ENCODE peak calls at places on chromosomes 12 and 14, in five cellular contexts. V is K562, L is tibial artery, Y is esophagus squamous epithelium, J is right atrium auricular region. P is an unnamed sample. For H3K9me3, the result is how much of the 10 kb centered on the place peaks cover.

GRCh38 chr12:92464911-92465310 is 237.9 kb upstream of the PLEKHG7 start:
- DNase-seq in V (no peak), L (no peak), Y (no peak), J (no peak), P (no peak)

GRCh38 chr12:116066381-116067230 is 210.9 kb downstream of the MED13L start:
- DNase-seq in V (peak), L (peak), Y (no peak), J (no peak), P (no peak)

GRCh38 chr12:88733003-88733402 is 152.7 kb upstream of the KITLG start:
- DNase-seq in V (no peak), L (no peak), Y (no peak), J (no peak), P (no peak)

GRCh38 chr12:87196329-87196728 is 832.9 kb downstream of the C12orf50 start:
- DNase-seq in V (no peak), L (no peak), Y (no peak), J (no peak), P (no peak)

GRCh38 chr12:93896427-93896826 is 219.3 kb downstream of the CRADD start:
- DNase-seq in V (peak), L (no peak), Y (no peak), J (no peak), P (no peak)

GRCh38 chr14:37585971-37586759 is 8.9 kb downstream of the FOXA1 start:
- DNase-seq in V (no peak), L (no peak), Y (no peak), J (no peak), P (no peak)

GRCh38 chr12:52203126-52203921 is 11.5 kb upstream of the KRT80 start:
- DNase-seq in V (peak), L (peak), Y (no peak), J (peak), P (peak)

GRCh38 chr12:81888341-81888740 is 129.2 kb upstream of the PPFIA2 start:
- DNase-seq in V (no peak), L (no peak), Y (no peak), J (no peak), P (no peak)

GRCh38 chr14:92890830-92891598 is 31.9 kb upstream of the CHGA start:
- DNase-seq in V (no peak), L (no peak), Y (no peak), J (no peak), P (no peak)

GRCh38 chr12:71426648-71427047 is 12.9 kb upstream of the LGR5 start:
- DNase-seq in V (no peak), L (no peak), Y (no peak), J (no peak), P (no peak)

GRCh38 chr14:86766469-86766868 is 1226.5 kb downstream of the GALC start:
- DNase-seq in V (no peak), L (no peak), Y (no peak), J (no peak), P (no peak)

GRCh38 chr14:71441142-71441541 is 491.1 kb upstream of the RGS6 start:
- DNase-seq in V (no peak), L (no peak), Y (no peak), J (no peak), P (no peak)

GRCh38 chr12:3746758-3747157 is 6.2 kb downstream of the CRACR2A start:
- DNase-seq in V (no peak), L (no peak), Y (no peak), J (peak), P (no peak)

GRCh38 chr12:40752011-40752410 is 59.8 kb downstream of the CNTN1 start:
- DNase-seq in V (no peak), L (no peak), Y (no peak), J (no peak), P (no peak)

GRCh38 chr14:44564908-44565307 is 57.8 kb upstream of the FSCB start:
- DNase-seq in V (no peak), L (no peak), Y (no peak), J (no peak), P (no peak)

GRCh38 chr14:103641181-103641580 is 12.2 kb downstream of the KLC1 start:
- DNase-seq in V (no peak), L (no peak), Y (no peak), J (no peak), P (no peak)

DNA sequence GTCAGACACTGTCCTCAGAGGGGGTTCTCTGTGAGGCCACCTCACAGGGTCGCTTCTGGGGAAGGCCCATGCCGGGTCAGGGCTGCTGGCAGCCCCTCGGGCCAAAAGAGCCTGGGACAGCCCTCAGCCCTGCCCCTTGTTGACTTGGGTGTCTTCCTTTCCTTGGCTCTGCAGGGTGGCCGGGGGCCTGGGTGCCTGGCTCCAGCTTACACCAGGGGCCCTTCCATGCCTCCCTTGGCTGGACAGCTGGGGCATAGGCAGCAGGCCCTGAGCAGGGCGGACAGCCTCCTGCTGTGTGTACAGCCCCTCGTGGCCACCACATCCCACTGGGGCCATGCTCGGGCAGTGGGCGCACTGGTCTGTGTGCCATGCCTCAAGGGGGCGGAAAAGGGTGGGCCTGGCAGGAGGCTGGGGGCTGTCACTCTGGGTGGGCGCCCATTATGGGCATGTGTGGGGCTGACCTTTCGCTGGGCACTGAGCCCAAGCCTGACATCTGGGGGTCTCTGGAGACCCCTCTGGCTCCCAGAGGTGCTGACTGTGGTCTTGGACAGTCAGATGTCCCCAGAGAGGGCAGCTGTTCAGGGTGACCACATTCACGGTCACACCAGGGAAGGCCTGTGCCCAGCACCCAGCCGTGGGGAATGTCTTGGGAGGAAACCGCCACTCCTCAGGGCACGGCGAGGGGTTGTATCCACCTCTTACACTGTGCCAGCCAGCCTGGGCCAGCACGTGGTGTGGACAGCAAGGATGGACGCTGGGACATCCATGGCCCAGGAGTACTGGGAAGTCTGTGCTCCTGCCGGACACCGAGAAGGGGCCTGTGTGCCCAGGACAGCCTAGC is 313.3 kb downstream of the TMEM121 start:
- DNase-seq in V (no peak), L (peak), Y (no peak), J (peak), P (peak)
- H3K9me3 ChIP-seq in V (under half), L (under half), Y (under half), J (under half), P (under half)

GRCh38 chr12:131415781-131416180 is 295.1 kb upstream of the SFSWAP start:
- DNase-seq in V (peak), L (no peak), Y (no peak), J (no peak), P (no peak)
- H3K9me3 ChIP-seq in V (under half), L (under half), Y (under half), J (under half), P (under half)

GRCh38 chr14:105858676-105859025 is 332.3 kb downstream of the TMEM121 start:
- DNase-seq in V (no peak), L (no peak), Y (no peak), J (no peak), P (no peak)

GRCh38 chr14:105862581-105863239 is 336.3 kb downstream of the TMEM121 start:
- DNase-seq in V (no peak), L (peak), Y (no peak), J (no peak), P (no peak)

GRCh38 chr14:105861985-105862465 is 335.6 kb downstream of the TMEM121 start:
- DNase-seq in V (no peak), L (no peak), Y (no peak), J (no peak), P (no peak)

GRCh38 chr14:105859717-105860614 is 333.6 kb downstream of the TMEM121 start:
- DNase-seq in V (no peak), L (peak), Y (no peak), J (no peak), P (peak)

DNA sequence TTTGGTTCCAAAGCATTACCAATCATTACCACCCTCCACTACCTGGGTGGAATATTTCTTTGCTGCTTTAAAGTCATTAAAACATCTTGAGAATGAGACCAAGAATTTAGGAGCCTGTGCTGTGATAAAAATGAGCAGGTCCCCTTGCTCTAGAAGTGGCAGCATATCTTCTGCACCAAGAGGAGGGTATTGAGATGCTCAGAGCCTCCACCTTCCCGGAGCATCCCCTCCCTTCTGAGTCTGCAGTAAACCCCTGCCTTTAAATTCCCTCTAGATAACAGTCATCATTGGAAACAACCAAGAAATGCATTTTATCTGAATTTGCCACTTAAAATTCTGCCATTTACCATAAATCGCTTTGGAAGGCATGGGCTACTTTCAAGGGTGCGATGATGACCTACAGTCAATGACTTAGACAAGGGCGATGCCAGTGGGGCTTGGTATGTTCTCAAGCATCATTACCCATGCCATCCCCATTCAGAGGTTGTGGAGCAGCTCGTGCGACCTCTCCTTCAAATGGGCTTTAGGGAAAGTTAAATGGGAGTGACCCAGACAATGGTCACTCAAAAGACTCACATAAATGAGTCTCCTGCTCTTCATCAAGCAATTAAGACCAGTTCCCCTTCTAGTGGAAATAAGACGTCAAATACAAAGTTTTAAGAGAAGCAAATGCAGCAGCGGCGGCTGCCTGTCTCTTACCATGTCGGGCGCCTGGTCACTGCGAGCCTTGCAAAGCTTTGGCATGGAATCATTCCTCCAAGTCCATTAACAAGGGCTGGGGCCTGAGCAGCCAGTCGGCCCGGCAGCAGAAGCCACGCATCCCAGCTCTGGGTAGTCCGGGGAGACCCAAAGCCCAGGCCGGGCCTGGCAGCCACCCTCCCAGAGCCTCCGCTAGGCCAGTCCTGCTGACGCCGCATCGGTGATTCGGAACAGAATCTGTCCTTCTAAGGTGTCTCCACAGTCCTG is 334.5 kb downstream of the TMEM121 start:
- DNase-seq in V (no peak), L (peak), Y (no peak), J (no peak), P (peak)
- H3K9me3 ChIP-seq in V (under half), L (under half), Y (under half), J (under half), P (under half)

GRCh38 chr14:68292467-68293334 is 473.1 kb downstream of the RAD51B start:
- DNase-seq in V (no peak), L (no peak), Y (no peak), J (no peak), P (no peak)

GRCh38 chr14:68297011-68297410 is 477.4 kb downstream of the RAD51B start:
- DNase-seq in V (no peak), L (no peak), Y (no peak), J (no peak), P (no peak)

GRCh38 chr14:68293404-68293803 is 473.8 kb downstream of the RAD51B start:
- DNase-seq in V (no peak), L (no peak), Y (no peak), J (no peak), P (no peak)

GRCh38 chr14:68297871-68298468 is 478.4 kb downstream of the RAD51B start:
- DNase-seq in V (no peak), L (no peak), Y (no peak), J (no peak), P (no peak)

GRCh38 chr14:68295316-68295816 is 475.8 kb downstream of the RAD51B start:
- DNase-seq in V (peak), L (no peak), Y (no peak), J (no peak), P (no peak)
- H3K9me3 ChIP-seq in V (under half), L (under half), Y (under half), J (under half), P (under half)

GRCh38 chr12:132967736-132968135 is 11.6 kb upstream of the ZNF605 start:
- DNase-seq in V (no peak), L (no peak), Y (no peak), J (no peak), P (no peak)
- H3K9me3 ChIP-seq in V (under half), L (under half), Y (under half), J (under half), P (half or more)